ENCODE peak calls at places on chromosomes 6 and 20, in nine cellular contexts. V, J, K, B, D, P, Z, E and C are unnamed samples.

GRCh38 chr20:5658897-5659296 is 91.3 kb upstream of the SHLD1 start:
- DNase-seq in D (no peak), J (peak; percentile 70), V (peak; percentile 82), E (peak; percentile 44), P (peak; percentile 44), Z (peak; percentile 67), B (peak; percentile 71), K (no peak), C (peak; percentile 82)

GRCh38 chr20:5171790-5172164 is 45.0 kb downstream of the CDS2 start:
- DNase-seq in P (no peak), J (no peak), Z (no peak), D (no peak), B (no peak), E (no peak), K (no peak), V (no peak), C (no peak)

GRCh38 chr6:25987845-25988244 is 25.2 kb downstream of the TRIM38 start:
- DNase-seq in Z (no peak), D (no peak), B (no peak), J (no peak), K (no peak), P (no peak), E (no peak), V (no peak), C (no peak)

GRCh38 chr20:37983286-37983685 is 50.0 kb downstream of the TTI1 start:
- DNase-seq in B (no peak), K (no peak), V (no peak), P (no peak), D (no peak), Z (no peak), E (no peak), J (no peak), C (no peak)

GRCh38 chr20:1171461-1172093 is 13.2 kb downstream of the TMEM74B start:
- DNase-seq in E (no peak), D (peak; percentile 69), K (no peak), B (peak; percentile 42), V (no peak), P (no peak), J (no peak), Z (no peak), C (no peak)

GRCh38 chr6:26575494-26575939 is 21.2 kb upstream of the ABT1 start:
- DNase-seq in B (no peak), V (no peak), K (no peak), D (peak; percentile 54), J (no peak), E (no peak), P (no peak), Z (no peak), C (no peak)

GRCh38 chr6:47633141-47633540 is 65.2 kb upstream of the ADGRF4 start:
- DNase-seq in P (no peak), D (no peak), J (no peak), Z (no peak), V (no peak), E (no peak), B (no peak), K (no peak), C (no peak)

GRCh38 chr20:4560667-4561066 is 161.0 kb upstream of the PRND start:
- DNase-seq in Z (no peak), D (no peak), V (no peak), B (no peak), E (no peak), P (no peak), J (no peak), K (no peak), C (no peak)

GRCh38 chr20:6562111-6562510 is 205.4 kb upstream of the BMP2 start:
- DNase-seq in D (no peak), E (no peak), P (no peak), K (no peak), J (no peak), V (no peak), B (no peak), Z (no peak), C (no peak)

DNA sequence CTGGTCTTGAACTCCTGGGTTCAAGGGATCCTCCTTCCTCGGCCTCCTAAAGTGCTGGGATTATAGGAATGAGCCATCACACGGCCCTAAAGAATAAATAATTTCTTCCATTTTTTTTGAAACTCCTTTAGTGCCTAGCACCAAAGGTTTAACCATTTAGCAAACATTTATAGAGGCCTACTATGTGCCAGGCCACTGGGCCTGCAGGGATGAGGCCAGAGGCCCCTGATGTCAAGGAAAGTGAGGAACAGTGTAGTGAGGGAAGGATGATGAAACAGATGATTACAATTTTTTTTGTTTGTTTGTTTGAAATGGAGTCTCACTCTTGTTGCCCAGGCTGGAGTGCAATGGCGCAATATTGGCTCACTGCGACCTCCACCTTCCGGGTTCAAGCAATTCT is 33.8 kb downstream of the ZNF341 start:
- DNase-seq in E (no peak), B (no peak), D (no peak), P (no peak), K (no peak), V (no peak), J (no peak), Z (no peak), C (no peak)
- TF ChIP-seq POLR2AphosphoS5 in E (no peak), B (no peak), D (no peak), P (no peak), K (no peak), V (no peak), J (no peak), Z (no peak), C (no peak)

DNA sequence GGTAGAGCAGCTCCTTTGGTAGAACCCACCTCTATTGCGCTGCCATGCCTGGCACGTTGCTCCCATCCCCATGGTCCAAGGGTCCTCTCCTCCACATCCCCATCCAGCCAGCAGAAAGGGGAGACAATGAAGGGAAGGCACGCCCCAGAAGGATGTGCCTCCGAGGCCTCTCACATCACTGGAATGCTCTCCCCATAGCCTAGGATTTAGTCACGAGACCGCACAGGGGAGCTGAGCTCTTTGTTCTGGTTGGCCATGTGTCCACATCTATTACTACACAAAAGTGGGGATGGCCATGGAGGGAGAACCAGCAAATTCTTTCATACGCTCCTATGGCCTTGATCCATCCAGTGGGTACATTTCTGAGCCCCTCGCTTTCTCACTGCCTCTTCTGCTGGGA is 60.5 kb upstream of the SALL4 start:
- DNase-seq in V (no peak), J (no peak), Z (no peak), K (no peak), E (no peak), D (no peak), P (no peak), B (no peak), C (no peak)
- TF ChIP-seq POLR2AphosphoS5 in V (no peak), J (no peak), Z (no peak), K (no peak), E (no peak), D (no peak), P (no peak), B (no peak), C (no peak)

DNA sequence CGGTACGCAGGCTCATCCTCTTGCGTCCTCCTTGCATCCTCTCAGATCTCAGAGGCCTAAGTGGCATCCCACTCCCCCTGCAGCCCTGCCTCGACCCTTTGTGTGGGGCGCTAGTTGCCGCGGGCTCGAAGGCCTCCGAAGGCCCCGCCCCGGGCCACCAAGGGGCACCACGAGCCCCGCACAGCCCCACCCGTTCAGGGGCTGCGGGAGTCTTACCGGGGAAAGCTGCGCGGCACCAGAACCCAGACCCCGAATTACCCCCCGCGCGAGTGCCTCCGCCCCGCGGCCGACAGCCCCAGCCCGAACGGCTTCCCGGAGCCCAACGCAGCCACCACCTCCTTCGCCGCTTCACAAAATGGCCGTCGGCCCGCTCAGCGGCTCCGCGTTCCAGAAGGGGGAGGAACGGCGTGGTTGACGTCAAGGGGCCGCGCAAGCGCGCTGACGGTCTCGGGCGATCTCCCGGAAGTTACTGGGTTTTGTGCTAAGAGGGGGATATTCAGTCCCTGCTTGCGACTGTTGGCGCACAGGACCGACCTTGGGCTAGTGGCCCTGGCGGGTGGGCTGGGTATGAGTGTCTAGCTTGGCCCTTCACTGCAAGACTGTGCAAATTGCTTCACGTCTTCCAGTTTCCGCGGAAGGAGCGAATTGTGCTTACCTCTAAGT is at the start of the genes CPNE1 and RBM12:
- DNase-seq in D (peak; percentile 95), E (peak; percentile 87), P (peak; percentile 94), Z (peak; percentile 87), K (peak; percentile 95), V (peak; percentile 98), J (peak; percentile 87), B (peak; percentile 96), C (peak; percentile 97)
- TF ChIP-seq POLR2AphosphoS5 in D (peak; percentile 95), E (peak; percentile 99), P (peak; percentile 98), Z (peak; percentile 96), K (peak; percentile 97), V (peak; percentile 99), J (peak; percentile 93), B (peak; percentile 100), C (peak; percentile 90)

GRCh38 chr6:87289571-87289970 is 32.8 kb upstream of the SMIM8 start:
- DNase-seq in K (no peak), E (no peak), B (no peak), Z (peak; percentile 11), P (no peak), J (no peak), D (no peak), V (no peak), C (no peak)
- TF ChIP-seq POLR2AphosphoS5 in K (no peak), E (no peak), B (no peak), Z (peak; percentile 21), P (no peak), J (no peak), D (no peak), V (no peak), C (no peak)

GRCh38 chr6:142332393-142333080 is 30.7 kb downstream of the ADGRG6 start:
- DNase-seq in V (no peak), Z (no peak), P (no peak), E (no peak), K (no peak), B (no peak), D (no peak), J (no peak), C (no peak)
- TF ChIP-seq POLR2AphosphoS5 in V (no peak), Z (no peak), P (no peak), E (no peak), K (no peak), B (no peak), D (no peak), J (no peak), C (no peak)

GRCh38 chr20:33664085-33664761 is 2.1 kb downstream of the C20orf144 start:
- DNase-seq in P (no peak), Z (no peak), V (no peak), B (no peak), E (no peak), J (no peak), K (peak; percentile 23), D (peak; percentile 21), C (no peak)
- TF ChIP-seq POLR2AphosphoS5 in P (no peak), Z (no peak), V (no peak), B (no peak), E (no peak), J (no peak), K (no peak), D (no peak), C (no peak)

GRCh38 chr6:99425647-99426453 is 742 bp upstream of the PNISR start:
- DNase-seq in K (no peak), D (peak; percentile 67), E (peak; percentile 70), V (peak; percentile 91), J (peak; percentile 70), Z (peak; percentile 89), P (peak; percentile 88), B (peak; percentile 91), C (peak; percentile 92)
- TF ChIP-seq POLR2AphosphoS5 in K (no peak), D (no peak), E (peak; percentile 3), V (no peak), J (no peak), Z (peak; percentile 76), P (no peak), B (no peak), C (no peak)

DNA sequence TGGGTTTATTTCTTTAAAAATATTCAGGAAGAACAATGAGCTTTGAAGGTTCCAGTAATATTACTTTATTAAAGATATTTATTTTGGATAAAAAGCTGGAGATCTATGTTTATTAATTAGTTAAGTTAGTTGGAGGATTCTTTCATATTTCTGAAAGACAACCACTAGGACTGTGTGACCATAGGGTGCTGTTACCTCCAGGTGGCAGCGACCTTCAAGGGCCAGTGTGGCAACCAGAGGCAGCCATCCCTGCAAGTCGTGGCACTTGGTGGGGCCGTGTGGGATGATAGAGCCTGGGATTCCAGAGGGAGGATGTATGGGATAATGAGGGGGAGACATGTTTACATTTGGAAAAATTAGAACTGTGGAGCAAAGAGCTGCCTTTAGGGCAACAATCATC is 95.5 kb upstream of the SCP2D1 start:
- DNase-seq in J (no peak), B (no peak), V (no peak), K (no peak), E (no peak), Z (no peak), P (no peak), D (no peak), C (no peak)
- TF ChIP-seq POLR2AphosphoS5 in J (no peak), B (no peak), V (no peak), K (no peak), E (no peak), Z (no peak), P (no peak), D (no peak), C (no peak)